ENCODE peak calls at places on chromosomes 3 and 15, in eight cellular contexts. One of them, this sample, is unnamed.

GRCh38 chr3:24255414-24255813 is 239.2 kb downstream of the THRB start:
- DNase-seq in breast epithelium: no peak
- DNase-seq in sigmoid colon: no peak
- DNase-seq in K562: no peak
- DNase-seq in prostate gland: no peak
- DNase-seq in endothelial cell of umbilical vein: no peak
- DNase-seq in stomach: no peak
- DNase-seq in suprapubic skin: no peak
- DNase-seq in this sample: no peak

GRCh38 chr15:45457215-45457614 is 65.3 kb downstream of the SLC30A4 start:
- DNase-seq in breast epithelium: no peak
- DNase-seq in sigmoid colon: no peak
- DNase-seq in K562: no peak
- DNase-seq in prostate gland: no peak
- DNase-seq in endothelial cell of umbilical vein: no peak
- DNase-seq in stomach: no peak
- DNase-seq in suprapubic skin: no peak
- DNase-seq in this sample: no peak

GRCh38 chr3:124760601-124761000 is 30.3 kb downstream of the UMPS start:
- DNase-seq in breast epithelium: no peak
- DNase-seq in sigmoid colon: no peak
- DNase-seq in K562: no peak
- DNase-seq in prostate gland: peak
- DNase-seq in endothelial cell of umbilical vein: no peak
- DNase-seq in stomach: no peak
- DNase-seq in suprapubic skin: no peak
- DNase-seq in this sample: no peak

GRCh38 chr3:24296441-24297205 is 198.0 kb downstream of the THRB start:
- DNase-seq in breast epithelium: no peak
- DNase-seq in sigmoid colon: peak
- DNase-seq in K562: no peak
- DNase-seq in prostate gland: no peak
- DNase-seq in endothelial cell of umbilical vein: no peak
- DNase-seq in stomach: no peak
- DNase-seq in suprapubic skin: no peak
- DNase-seq in this sample: no peak

GRCh38 chr15:69758810-69759410 is 306.3 kb downstream of the RPLP1 start:
- DNase-seq in breast epithelium: no peak
- DNase-seq in sigmoid colon: no peak
- DNase-seq in K562: no peak
- DNase-seq in prostate gland: peak
- DNase-seq in endothelial cell of umbilical vein: peak
- DNase-seq in stomach: peak
- DNase-seq in suprapubic skin: no peak
- DNase-seq in this sample: peak

GRCh38 chr3:7264196-7264526 is 403.2 kb downstream of the GRM7 start:
- DNase-seq in breast epithelium: no peak
- DNase-seq in sigmoid colon: no peak
- DNase-seq in K562: no peak
- DNase-seq in prostate gland: no peak
- DNase-seq in endothelial cell of umbilical vein: no peak
- DNase-seq in stomach: no peak
- DNase-seq in suprapubic skin: no peak
- DNase-seq in this sample: no peak

GRCh38 chr3:170414202-170414663 is 4.4 kb upstream of the CLDN11 start:
- DNase-seq in breast epithelium: no peak
- DNase-seq in sigmoid colon: no peak
- DNase-seq in K562: peak
- DNase-seq in prostate gland: no peak
- DNase-seq in endothelial cell of umbilical vein: peak
- DNase-seq in stomach: no peak
- DNase-seq in suprapubic skin: no peak
- DNase-seq in this sample: no peak

GRCh38 chr15:60814062-60814461 is 335.1 kb upstream of the ICE2 start:
- DNase-seq in breast epithelium: no peak
- DNase-seq in sigmoid colon: no peak
- DNase-seq in K562: no peak
- DNase-seq in prostate gland: no peak
- DNase-seq in endothelial cell of umbilical vein: no peak
- DNase-seq in stomach: no peak
- DNase-seq in suprapubic skin: no peak
- DNase-seq in this sample: no peak

GRCh38 chr15:65906396-65906795 is 37.1 kb downstream of the RAB11A start:
- DNase-seq in breast epithelium: no peak
- DNase-seq in sigmoid colon: no peak
- DNase-seq in K562: no peak
- DNase-seq in prostate gland: no peak
- DNase-seq in endothelial cell of umbilical vein: no peak
- DNase-seq in stomach: no peak
- DNase-seq in suprapubic skin: no peak
- DNase-seq in this sample: no peak

GRCh38 chr15:60569596-60569995 is 90.7 kb upstream of the ICE2 start:
- DNase-seq in breast epithelium: no peak
- DNase-seq in sigmoid colon: no peak
- DNase-seq in K562: no peak
- DNase-seq in prostate gland: no peak
- DNase-seq in endothelial cell of umbilical vein: no peak
- DNase-seq in stomach: no peak
- DNase-seq in suprapubic skin: no peak
- DNase-seq in this sample: no peak

GRCh38 chr3:49625971-49626640 is 48.0 kb upstream of the APEH start:
- DNase-seq in breast epithelium: no peak
- DNase-seq in sigmoid colon: no peak
- DNase-seq in K562: no peak
- DNase-seq in prostate gland: no peak
- DNase-seq in endothelial cell of umbilical vein: no peak
- DNase-seq in stomach: no peak
- DNase-seq in suprapubic skin: no peak
- DNase-seq in this sample: no peak

GRCh38 chr15:92538115-92538514 is 117.5 kb downstream of the FAM174B start:
- DNase-seq in breast epithelium: no peak
- DNase-seq in sigmoid colon: no peak
- DNase-seq in K562: no peak
- DNase-seq in prostate gland: no peak
- DNase-seq in endothelial cell of umbilical vein: no peak
- DNase-seq in stomach: no peak
- DNase-seq in suprapubic skin: no peak
- DNase-seq in this sample: no peak

GRCh38 chr3:59817511-59817910 is 767.7 kb upstream of the CFAP20DC start:
- DNase-seq in breast epithelium: no peak
- DNase-seq in sigmoid colon: no peak
- DNase-seq in K562: no peak
- DNase-seq in prostate gland: no peak
- DNase-seq in endothelial cell of umbilical vein: no peak
- DNase-seq in stomach: no peak
- DNase-seq in suprapubic skin: no peak
- DNase-seq in this sample: no peak

GRCh38 chr3:172517859-172518466 is 5.3 kb downstream of the TNFSF10 start:
- DNase-seq in breast epithelium: no peak
- DNase-seq in sigmoid colon: no peak
- DNase-seq in K562: no peak
- DNase-seq in prostate gland: no peak
- DNase-seq in endothelial cell of umbilical vein: no peak
- DNase-seq in stomach: no peak
- DNase-seq in suprapubic skin: no peak
- DNase-seq in this sample: no peak

GRCh38 chr3:65561617-65562016 is 477.1 kb downstream of the MAGI1 start:
- DNase-seq in breast epithelium: no peak
- DNase-seq in sigmoid colon: no peak
- DNase-seq in K562: no peak
- DNase-seq in prostate gland: no peak
- DNase-seq in endothelial cell of umbilical vein: no peak
- DNase-seq in stomach: no peak
- DNase-seq in suprapubic skin: no peak
- DNase-seq in this sample: no peak

GRCh38 chr3:65560133-65560532 is 478.6 kb downstream of the MAGI1 start:
- DNase-seq in breast epithelium: no peak
- DNase-seq in sigmoid colon: no peak
- DNase-seq in K562: no peak
- DNase-seq in prostate gland: no peak
- DNase-seq in endothelial cell of umbilical vein: no peak
- DNase-seq in stomach: no peak
- DNase-seq in suprapubic skin: no peak
- DNase-seq in this sample: no peak

GRCh38 chr3:65562444-65562843 is 476.3 kb downstream of the MAGI1 start:
- DNase-seq in breast epithelium: no peak
- DNase-seq in sigmoid colon: no peak
- DNase-seq in K562: no peak
- DNase-seq in prostate gland: no peak
- DNase-seq in endothelial cell of umbilical vein: no peak
- DNase-seq in stomach: no peak
- DNase-seq in suprapubic skin: no peak
- DNase-seq in this sample: no peak

GRCh38 chr3:65559643-65560042 is 479.1 kb downstream of the MAGI1 start:
- DNase-seq in breast epithelium: no peak
- DNase-seq in sigmoid colon: no peak
- DNase-seq in K562: no peak
- DNase-seq in prostate gland: no peak
- DNase-seq in endothelial cell of umbilical vein: no peak
- DNase-seq in stomach: no peak
- DNase-seq in suprapubic skin: no peak
- DNase-seq in this sample: no peak

GRCh38 chr3:65560901-65561300 is 477.8 kb downstream of the MAGI1 start:
- DNase-seq in breast epithelium: no peak
- DNase-seq in sigmoid colon: no peak
- DNase-seq in K562: no peak
- DNase-seq in prostate gland: no peak
- DNase-seq in endothelial cell of umbilical vein: no peak
- DNase-seq in stomach: no peak
- DNase-seq in suprapubic skin: no peak
- DNase-seq in this sample: no peak
- TF ChIP-seq POLR2AphosphoS5 in breast epithelium: no peak
- TF ChIP-seq POLR2AphosphoS5 in sigmoid colon: no peak
- TF ChIP-seq POLR2AphosphoS5 in K562: no peak
- TF ChIP-seq POLR2AphosphoS5 in prostate gland: no peak
- TF ChIP-seq POLR2AphosphoS5 in endothelial cell of umbilical vein: no peak
- TF ChIP-seq POLR2AphosphoS5 in stomach: no peak
- TF ChIP-seq POLR2AphosphoS5 in suprapubic skin: no peak
- TF ChIP-seq POLR2AphosphoS5 in this sample: no peak

DNA sequence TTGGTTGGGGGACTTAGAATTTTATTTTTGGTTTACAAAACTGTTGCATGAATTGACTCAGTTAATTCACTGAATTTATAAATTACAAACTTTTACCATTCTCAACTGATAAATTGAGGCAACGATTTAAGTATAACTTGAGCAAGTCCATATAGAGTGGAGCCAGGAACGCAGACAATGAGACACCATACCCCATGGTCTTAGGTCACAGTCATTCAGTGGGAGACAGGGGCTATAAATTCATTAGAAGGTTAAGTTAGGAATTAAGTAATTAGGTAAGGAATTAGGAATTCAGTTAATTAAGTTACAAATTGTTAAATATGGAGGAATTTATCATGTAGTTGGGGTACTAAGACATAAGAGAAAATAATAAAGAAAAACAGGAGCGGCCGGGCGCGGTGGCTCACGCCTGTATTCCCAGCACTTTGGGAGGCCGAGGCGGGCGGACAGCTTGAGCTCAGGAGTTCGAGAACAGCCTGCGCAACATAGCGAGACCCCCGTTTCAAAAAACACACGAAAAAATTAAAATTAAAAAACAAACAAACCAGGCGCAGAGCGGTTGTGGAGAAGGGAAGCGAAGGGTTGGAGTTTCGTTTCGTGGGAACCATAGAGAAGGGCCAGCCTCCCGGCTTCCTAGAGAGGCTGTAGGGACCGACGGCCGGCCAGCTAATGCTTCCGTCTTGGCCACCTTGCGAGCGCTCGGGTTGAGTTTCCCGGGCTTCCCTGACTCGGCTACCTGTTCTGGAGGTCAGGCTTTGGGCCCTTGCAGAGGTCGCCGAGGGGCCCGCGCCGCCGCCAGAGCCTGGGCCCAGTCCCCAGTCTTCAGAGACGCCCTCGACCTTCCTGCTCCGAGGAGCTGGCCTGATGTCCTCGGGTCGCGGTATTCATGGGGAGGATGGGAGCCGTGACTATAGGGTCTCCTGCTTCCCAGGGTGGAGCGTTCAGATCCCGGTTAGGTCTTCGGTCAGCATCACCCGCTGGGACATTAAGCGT is at the start of gene ZNF619:
- DNase-seq in breast epithelium: peak
- DNase-seq in sigmoid colon: peak
- DNase-seq in K562: peak
- DNase-seq in prostate gland: peak
- DNase-seq in endothelial cell of umbilical vein: peak
- DNase-seq in stomach: peak
- DNase-seq in suprapubic skin: peak
- DNase-seq in this sample: peak
- TF ChIP-seq POLR2A in breast epithelium: no peak
- TF ChIP-seq POLR2A in sigmoid colon: no peak
- TF ChIP-seq POLR2A in K562: peak
- TF ChIP-seq POLR2A in prostate gland: no peak
- TF ChIP-seq POLR2A in endothelial cell of umbilical vein: peak
- TF ChIP-seq POLR2A in stomach: no peak
- TF ChIP-seq POLR2A in suprapubic skin: no peak
- TF ChIP-seq POLR2A in this sample: peak

DNA sequence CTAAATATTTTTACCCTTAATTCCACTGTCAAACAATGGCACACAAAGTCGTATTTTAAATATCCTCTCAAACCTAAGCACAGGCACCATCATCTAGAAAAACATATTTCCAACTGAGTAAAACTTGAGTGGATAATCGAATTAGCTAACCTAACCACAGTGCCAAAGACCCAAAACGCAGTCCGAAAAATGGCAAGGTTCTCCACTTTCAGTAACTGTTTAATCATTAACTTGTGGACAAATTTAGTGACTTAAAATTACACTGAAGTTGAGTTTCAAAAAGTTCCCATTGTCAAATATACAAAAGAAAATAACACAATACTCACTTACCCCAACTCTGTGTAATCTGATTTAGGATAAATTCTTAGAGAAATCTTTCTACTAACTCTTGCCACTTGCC is 10.0 kb downstream of the CNBP start:
- DNase-seq in breast epithelium: no peak
- DNase-seq in sigmoid colon: no peak
- DNase-seq in K562: no peak
- DNase-seq in prostate gland: no peak
- DNase-seq in endothelial cell of umbilical vein: no peak
- DNase-seq in stomach: no peak
- DNase-seq in suprapubic skin: no peak
- DNase-seq in this sample: no peak
- TF ChIP-seq POLR2AphosphoS5 in breast epithelium: no peak
- TF ChIP-seq POLR2AphosphoS5 in sigmoid colon: no peak
- TF ChIP-seq POLR2AphosphoS5 in K562: no peak
- TF ChIP-seq POLR2AphosphoS5 in prostate gland: no peak
- TF ChIP-seq POLR2AphosphoS5 in endothelial cell of umbilical vein: no peak
- TF ChIP-seq POLR2AphosphoS5 in stomach: no peak
- TF ChIP-seq POLR2AphosphoS5 in suprapubic skin: no peak
- TF ChIP-seq POLR2AphosphoS5 in this sample: no peak

DNA sequence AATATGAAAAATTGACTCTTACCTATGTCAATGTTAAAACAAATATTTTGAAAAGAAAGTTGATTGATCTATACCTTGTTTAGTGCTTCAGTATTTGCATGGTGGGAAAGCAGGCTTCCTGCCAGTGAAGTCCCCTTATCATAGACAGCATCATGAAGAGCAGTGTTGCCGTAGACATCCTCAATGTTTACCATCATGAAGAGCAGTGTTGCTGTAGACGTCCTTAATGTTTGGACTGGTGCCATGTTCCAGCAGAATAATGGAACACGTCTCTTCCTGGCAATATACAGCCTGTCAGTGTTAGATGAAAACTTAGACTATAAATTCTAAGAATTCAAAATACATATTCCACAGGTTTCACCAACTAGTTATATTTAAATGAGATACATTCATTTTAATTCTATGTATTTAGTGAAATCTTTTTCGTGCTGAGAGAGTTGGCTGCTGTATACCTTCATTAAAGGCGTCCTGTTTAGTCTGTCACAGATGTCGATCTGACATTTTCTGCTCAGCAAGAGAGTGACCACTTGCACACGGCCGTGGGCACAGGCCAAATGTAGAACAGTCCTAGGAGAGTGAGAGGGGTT is 116.8 kb downstream of the LMLN start:
- DNase-seq in breast epithelium: no peak
- DNase-seq in sigmoid colon: no peak
- DNase-seq in K562: no peak
- DNase-seq in prostate gland: no peak
- DNase-seq in endothelial cell of umbilical vein: no peak
- DNase-seq in stomach: no peak
- DNase-seq in suprapubic skin: no peak
- DNase-seq in this sample: no peak
- TF ChIP-seq POLR2A in breast epithelium: no peak
- TF ChIP-seq POLR2A in sigmoid colon: no peak
- TF ChIP-seq POLR2A in K562: no peak
- TF ChIP-seq POLR2A in prostate gland: no peak
- TF ChIP-seq POLR2A in endothelial cell of umbilical vein: no peak
- TF ChIP-seq POLR2A in stomach: no peak
- TF ChIP-seq POLR2A in suprapubic skin: no peak
- TF ChIP-seq POLR2A in this sample: no peak